ENCODE peak calls at places on chromosomes 7 and 10, in four cellular contexts. A, U, K and Q are unnamed samples.

GRCh38 chr10:103803941-103804340 is 51.4 kb downstream of the SH3PXD2A start:
- DNase-seq in U (no peak), A (no peak), K (no peak), Q (no peak)

GRCh38 chr7:140182917-140183316 is 6.1 kb upstream of the KDM7A start:
- DNase-seq in K (no peak), A (no peak), U (no peak), Q (no peak)

GRCh38 chr10:19432000-19432399 is 383.4 kb downstream of the MALRD1 start:
- DNase-seq in A (no peak), K (no peak), U (no peak), Q (no peak)

GRCh38 chr10:102565793-102566192 is 62.0 kb downstream of the SUFU start:
- DNase-seq in U (no peak), K (no peak), A (no peak), Q (no peak)

GRCh38 chr10:74377476-74377875 is 226.5 kb downstream of the ADK start:
- DNase-seq in A (no peak), U (no peak), K (no peak), Q (no peak)

GRCh38 chr7:44306608-44307007 is 18.8 kb downstream of the CAMK2B start:
- DNase-seq in K (no peak), U (no peak), A (no peak), Q (no peak)

GRCh38 chr7:128021361-128021760 is 9.9 kb downstream of the LRRC4 start:
- DNase-seq in A (peak), U (no peak), K (peak), Q (no peak)

GRCh38 chr10:118873080-118873737 is 118.4 kb upstream of the CACUL1 start:
- DNase-seq in U (no peak), A (peak), K (peak), Q (no peak)

GRCh38 chr10:21449288-21449966 is 76.1 kb downstream of the SKIDA1 start:
- DNase-seq in U (no peak), K (no peak), A (no peak), Q (no peak)

GRCh38 chr7:51141451-51141971 is 175.1 kb downstream of the COBL start:
- DNase-seq in K (peak), A (peak), U (no peak), Q (no peak)